ENCODE peak calls at places on chromosome 12, in seven cellular contexts. N is neuronal stem cell, R is stomach, V is suprapubic skin, L is uterus, P is PC-3, Y is cardiac fibroblast. T is an unnamed sample.

GRCh38 chr12:100720016-100720654 is 74.4 kb upstream of the ANO4 start:
- DNase-seq in R (no peak), P (no peak), V (no peak), Y (no peak), N (no peak), L (no peak), T (no peak)

GRCh38 chr12:46717848-46718247 is 107.9 kb downstream of the SLC38A4 start:
- DNase-seq in Y (no peak), R (no peak), P (no peak), L (no peak), V (no peak), N (no peak), T (no peak)

GRCh38 chr12:80001562-80001961 is 66.7 kb upstream of the PPP1R12A start:
- DNase-seq in Y (no peak), N (no peak), V (no peak), R (no peak), L (no peak), P (peak; percentile 65), T (no peak)

GRCh38 chr12:18612971-18613370 is 124.8 kb downstream of the PLCZ1 start:
- DNase-seq in V (no peak), P (no peak), L (no peak), Y (no peak), R (no peak), N (no peak), T (no peak)

GRCh38 chr12:20212658-20213387 is 155.5 kb upstream of the PDE3A start:
- DNase-seq in P (peak; percentile 84), L (peak; percentile 84), V (peak; percentile 87), Y (peak; percentile 99), R (peak; percentile 31), N (peak; percentile 96), T (peak; percentile 83)

GRCh38 chr12:88432536-88433462 is 147.5 kb downstream of the KITLG start:
- DNase-seq in L (peak; percentile 29), Y (peak; percentile 80), V (no peak), R (no peak), P (peak; percentile 37), N (no peak), T (peak; percentile 29)

GRCh38 chr12:42593781-42594322 is 4.3 kb upstream of the PRICKLE1 start:
- DNase-seq in Y (no peak), L (no peak), N (no peak), R (no peak), P (peak; percentile 51), V (no peak), T (no peak)

GRCh38 chr12:104280703-104281458 is 22.7 kb upstream of the EID3 start:
- DNase-seq in R (no peak), Y (peak; percentile 91), V (no peak), P (peak; percentile 95), L (no peak), N (no peak), T (peak; percentile 72)

GRCh38 chr12:88985631-88986030 is 366.7 kb downstream of the DUSP6 start:
- DNase-seq in P (no peak), L (no peak), Y (no peak), V (no peak), R (no peak), N (no peak), T (no peak)

GRCh38 chr12:89348894-89349669 is 3.2 kb downstream of the DUSP6 start:
- DNase-seq in N (no peak), Y (peak; percentile 26), P (no peak), R (no peak), L (no peak), V (no peak), T (no peak)

GRCh38 chr12:75509621-75510020 is 1.8 kb downstream of the KRR1 start:
- DNase-seq in Y (no peak), V (no peak), L (no peak), N (no peak), P (no peak), R (no peak), T (no peak)

GRCh38 chr12:47188576-47189441 is 109.0 kb upstream of the AMIGO2 start:
- DNase-seq in L (no peak), P (peak; percentile 36), Y (peak; percentile 88), N (no peak), V (no peak), R (no peak), T (peak; percentile 45)

GRCh38 chr12:3107071-3107583 is 29.9 kb downstream of the TSPAN9 start:
- DNase-seq in N (no peak), P (no peak), Y (peak; percentile 47), R (no peak), L (peak; percentile 80), V (no peak), T (peak; percentile 51)

GRCh38 chr12:99767809-99768208 is 120.3 kb downstream of the GARIN6 start:
- DNase-seq in N (no peak), L (no peak), R (no peak), Y (peak; percentile 45), V (no peak), P (peak; percentile 53), T (no peak)

GRCh38 chr12:46494424-46494823 is 121.9 kb upstream of the SLC38A2 start:
- DNase-seq in P (peak; percentile 65), Y (peak; percentile 87), L (no peak), V (no peak), N (peak; percentile 29), R (no peak), T (no peak)

GRCh38 chr12:11822071-11822818 is 172.8 kb downstream of the ETV6 start:
- DNase-seq in R (peak; percentile 38), L (no peak), Y (no peak), V (no peak), P (no peak), N (peak; percentile 50), T (no peak)

GRCh38 chr12:79927772-79928474 is 7.0 kb downstream of the PPP1R12A start:
- DNase-seq in V (no peak), N (no peak), R (no peak), L (no peak), P (no peak), Y (no peak), T (no peak)

GRCh38 chr12:130780880-130781575 is 58.0 kb downstream of the STX2 start:
- DNase-seq in Y (no peak), P (no peak), V (no peak), N (no peak), R (no peak), L (no peak), T (no peak)

GRCh38 chr12:123142948-123143752 is 7.7 kb downstream of the PITPNM2 start:
- DNase-seq in Y (no peak), N (no peak), L (peak; percentile 34), P (no peak), R (no peak), V (peak; percentile 71), T (peak; percentile 45)

GRCh38 chr12:106417926-106418910 is 60.7 kb downstream of the POLR3B start:
- DNase-seq in N (no peak), P (peak; percentile 94), R (no peak), L (no peak), Y (peak; percentile 86), V (no peak), T (peak; percentile 27)

GRCh38 chr12:40001406-40001805 is 104.5 kb downstream of the SLC2A13 start:
- DNase-seq in N (no peak), V (no peak), P (no peak), L (no peak), R (no peak), Y (no peak), T (no peak)

GRCh38 chr12:57889541-57889989 is 43.0 kb upstream of the CTDSP2 start:
- DNase-seq in Y (peak; percentile 98), V (peak; percentile 86), R (no peak), P (no peak), N (no peak), L (peak; percentile 89), T (peak; percentile 30)

GRCh38 chr12:32558941-32559340 is 120.2 kb upstream of the DNM1L start:
- DNase-seq in R (no peak), P (no peak), V (no peak), L (no peak), N (no peak), Y (peak; percentile 62), T (no peak)

GRCh38 chr12:120229071-120229582 is 28.2 kb upstream of the RPLP0 start:
- DNase-seq in V (peak; percentile 82), L (no peak), P (peak; percentile 47), Y (no peak), N (no peak), R (no peak), T (peak; percentile 71)
- H3K4me3 ChIP-seq in V (peak overlapping the region; percentile 35), L (no peak overlapping the region), P (peak overlapping the region; percentile 60), Y (no peak overlapping the region), N (no peak overlapping the region), R (peak overlapping the region; percentile 26), T (no peak overlapping the region)

GRCh38 chr12:113358381-113359132 is at the start of gene PLBD2:
- DNase-seq in P (peak; percentile 93), V (peak; percentile 97), R (peak; percentile 96), N (peak; percentile 89), Y (peak; percentile 96), L (peak; percentile 94), T (peak; percentile 98)
- H3K4me3 ChIP-seq in P (peak within 1 kb of the TSS; percentile 86), V (peak within 1 kb of the TSS; percentile 56), R (peak within 1 kb of the TSS; percentile 77), N (peak within 1 kb of the TSS; percentile 94), Y (peak within 1 kb of the TSS; percentile 96), L (peak within 1 kb of the TSS; percentile 78), T (peak within 1 kb of the TSS; percentile 90)

DNA sequence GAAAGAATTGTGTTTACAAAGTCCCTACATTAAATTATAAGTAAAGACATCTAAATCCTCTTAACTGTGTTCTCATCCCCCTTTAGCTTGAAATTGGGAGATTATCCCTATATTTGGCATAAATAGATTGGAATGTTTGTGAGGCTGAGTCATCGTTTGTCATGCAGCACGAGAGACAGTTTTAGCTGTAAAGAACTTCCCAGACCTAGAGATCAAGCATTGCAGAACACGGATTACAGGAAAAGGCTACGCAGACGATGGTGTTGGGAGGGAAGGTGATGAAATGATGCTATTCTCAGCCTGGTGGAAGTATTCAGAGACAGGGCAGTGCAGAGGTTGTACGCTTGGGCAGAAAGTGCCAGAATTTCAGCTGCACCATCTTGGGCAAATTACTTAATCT is 93.8 kb downstream of the PTPRB start:
- DNase-seq in Y (peak; percentile 98), N (no peak), P (peak; percentile 93), L (no peak), V (no peak), R (no peak), T (no peak)
- H3K4me3 ChIP-seq in Y (no peak overlapping the region), N (no peak overlapping the region), P (no peak overlapping the region), L (no peak overlapping the region), V (no peak overlapping the region), R (no peak overlapping the region), T (no peak overlapping the region)

DNA sequence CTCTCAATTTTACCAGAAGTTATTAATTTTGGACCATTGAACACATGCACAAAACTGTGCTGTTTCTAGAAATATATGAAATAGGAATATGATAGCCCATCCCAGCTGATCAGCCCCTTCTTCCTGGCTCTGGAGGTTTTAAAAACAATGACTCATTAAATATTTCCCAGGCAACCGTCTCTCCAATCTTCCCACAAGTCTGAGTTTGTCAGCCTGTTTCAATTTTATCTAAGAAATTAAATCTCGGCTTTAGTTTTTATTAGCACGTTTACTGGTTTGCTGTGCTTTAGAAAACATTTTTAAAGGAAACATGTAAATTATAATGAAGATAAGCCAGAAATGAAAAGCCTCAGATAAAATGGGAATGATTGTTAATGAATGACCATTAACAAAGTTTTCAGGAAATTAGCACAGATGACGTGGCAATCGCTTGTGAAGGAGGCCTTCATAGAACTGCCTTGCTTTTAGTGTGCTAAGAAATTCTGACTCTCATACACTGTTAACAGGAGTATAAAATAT is 89.3 kb upstream of the RAP1B start:
- DNase-seq in Y (peak; percentile 83), R (no peak), N (no peak), V (no peak), P (peak; percentile 67), L (no peak), T (no peak)
- H3K4me3 ChIP-seq in Y (no peak overlapping the region), R (no peak overlapping the region), N (no peak overlapping the region), V (no peak overlapping the region), P (peak overlapping the region; percentile 56), L (no peak overlapping the region), T (no peak overlapping the region)

T was measured in adrenal gland.